ENCODE peak calls at places on chromosomes 13 and 19, in six cellular contexts. O, T, X, H, N and D are unnamed samples.

GRCh38 chr13:24644051-24644450 is 36.2 kb upstream of the ATP12A start:
- DNase-seq in O (no peak), T (no peak), X (no peak), H (no peak), N (no peak), D (peak)

GRCh38 chr19:57016076-57016475 is 103.7 kb upstream of the USP29 start:
- DNase-seq in O (no peak), T (no peak), X (no peak), H (no peak), N (no peak), D (no peak)

GRCh38 chr19:56139847-56140582 is 1.1 kb upstream of the ZNF444 start:
- DNase-seq in O (no peak), T (no peak), X (no peak), H (peak), N (no peak), D (peak)

GRCh38 chr13:34764246-34764645 is 177.8 kb upstream of the NBEA start:
- DNase-seq in O (no peak), T (no peak), X (no peak), H (no peak), N (no peak), D (no peak)

GRCh38 chr19:35123573-35123972 is 8.0 kb downstream of the FXYD3 start:
- DNase-seq in O (no peak), T (peak), X (no peak), H (peak), N (no peak), D (no peak)

GRCh38 chr13:39317284-39317683 is 279.0 kb downstream of the NHLRC3 start:
- DNase-seq in O (no peak), T (peak), X (no peak), H (no peak), N (no peak), D (no peak)

GRCh38 chr19:40305403-40305802 is 20.3 kb upstream of the AKT2 start:
- DNase-seq in O (peak), T (peak), X (peak), H (peak), N (peak), D (peak)

GRCh38 chr13:100382787-100383186 is 205.8 kb downstream of the GGACT start:
- DNase-seq in O (no peak), T (no peak), X (no peak), H (no peak), N (no peak), D (no peak)

GRCh38 chr13:110329258-110329657 is 22.2 kb downstream of the COL4A2 start:
- DNase-seq in O (no peak), T (no peak), X (no peak), H (no peak), N (no peak), D (no peak)

GRCh38 chr13:44305845-44306244 is 67.8 kb upstream of the SERP2 start:
- DNase-seq in O (no peak), T (no peak), X (no peak), H (peak), N (no peak), D (no peak)

GRCh38 chr19:485583-486236 is 10.6 kb upstream of the MADCAM1 start:
- DNase-seq in O (no peak), T (peak), X (no peak), H (peak), N (no peak), D (no peak)

GRCh38 chr19:55099557-55100506 is 17.6 kb downstream of the PPP1R12C start:
- DNase-seq in O (peak), T (no peak), X (no peak), H (no peak), N (peak), D (no peak)

GRCh38 chr19:55041627-55042343 is 3.7 kb upstream of the GP6 start:
- DNase-seq in O (no peak), T (no peak), X (no peak), H (no peak), N (no peak), D (no peak)

GRCh38 chr19:43616954-43617353 is 2.5 kb downstream of the ZNF428 start:
- DNase-seq in O (no peak), T (no peak), X (no peak), H (no peak), N (no peak), D (no peak)

GRCh38 chr19:38211206-38211605 is 12.8 kb downstream of the DPF1 start:
- DNase-seq in O (peak), T (no peak), X (no peak), H (no peak), N (no peak), D (no peak)

GRCh38 chr19:41926028-41926860 is 2.0 kb downstream of the ERFL start:
- DNase-seq in O (no peak), T (no peak), X (no peak), H (no peak), N (no peak), D (no peak)

GRCh38 chr13:51230473-51231105 is 8.4 kb downstream of the FAM124A start:
- DNase-seq in O (no peak), T (peak), X (no peak), H (peak), N (no peak), D (no peak)

GRCh38 chr13:93547886-93548285 is 321.3 kb downstream of the GPC6 start:
- DNase-seq in O (no peak), T (no peak), X (no peak), H (no peak), N (no peak), D (no peak)

GRCh38 chr19:4832776-4833175 is 1.3 kb upstream of the TICAM1 start:
- DNase-seq in O (no peak), T (no peak), X (no peak), H (no peak), N (no peak), D (no peak)

GRCh38 chr13:28471408-28471807 is 23.5 kb downstream of the FLT1 start:
- DNase-seq in O (no peak), T (no peak), X (no peak), H (no peak), N (no peak), D (no peak)

GRCh38 chr19:18435185-18435841 is 2.6 kb downstream of the ISYNA1 start:
- DNase-seq in O (no peak), T (no peak), X (no peak), H (no peak), N (no peak), D (no peak)

GRCh38 chr13:75486146-75486545 is 4.2 kb upstream of the TBC1D4 start:
- DNase-seq in O (no peak), T (no peak), X (peak), H (no peak), N (no peak), D (peak)

GRCh38 chr19:50293263-50294004 is 35.7 kb downstream of the KCNC3 start:
- DNase-seq in O (no peak), T (no peak), X (no peak), H (no peak), N (no peak), D (no peak)
- TF ChIP-seq POLR2A in O (no peak), T (no peak), X (no peak), H (no peak), N (no peak), D (no peak)

DNA sequence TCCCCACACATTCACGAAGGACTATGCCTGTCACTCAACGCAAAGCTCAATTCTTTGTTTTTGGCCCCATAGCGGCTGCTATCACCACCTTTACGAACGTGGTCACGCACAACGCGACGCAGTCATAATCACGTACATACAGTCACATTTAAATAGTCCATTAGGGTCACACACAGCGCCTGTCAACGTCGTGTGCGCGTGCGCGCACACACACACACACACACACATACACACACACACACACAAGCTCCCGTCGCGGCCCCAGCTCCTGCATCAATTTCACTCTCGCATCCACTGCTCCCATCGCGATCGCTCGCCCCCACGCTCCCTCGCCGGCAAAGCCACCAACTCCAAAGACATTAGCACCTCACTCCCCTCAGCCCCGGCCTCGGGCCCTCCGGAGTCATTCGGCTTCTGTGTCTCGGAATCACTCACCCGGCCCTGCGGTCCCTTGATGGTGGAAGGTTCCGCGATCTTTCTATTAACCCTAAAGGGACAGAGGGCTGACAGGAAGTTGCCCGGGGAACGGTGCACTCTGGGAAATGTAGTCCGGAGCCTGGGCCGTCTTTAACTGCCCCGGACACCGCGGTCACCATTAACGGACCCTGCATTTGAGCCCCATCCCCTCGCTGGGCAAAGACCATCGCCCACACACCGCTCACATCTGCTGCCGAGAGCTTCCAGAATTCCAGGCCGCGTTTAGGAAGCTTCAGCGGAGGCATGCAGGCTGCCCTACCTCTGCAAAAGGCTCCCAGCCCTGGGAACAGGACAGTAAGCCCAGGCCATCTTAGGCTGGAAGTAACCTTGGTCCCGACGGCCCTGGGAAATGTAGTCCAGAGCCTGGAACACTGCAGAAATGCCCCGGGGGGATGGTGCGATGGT is at the start of gene ZNF790:
- DNase-seq in O (peak), T (peak), X (peak), H (peak), N (peak), D (peak)
- TF ChIP-seq POLR2A in O (peak), T (no peak), X (peak), H (peak), N (peak), D (peak)

DNA sequence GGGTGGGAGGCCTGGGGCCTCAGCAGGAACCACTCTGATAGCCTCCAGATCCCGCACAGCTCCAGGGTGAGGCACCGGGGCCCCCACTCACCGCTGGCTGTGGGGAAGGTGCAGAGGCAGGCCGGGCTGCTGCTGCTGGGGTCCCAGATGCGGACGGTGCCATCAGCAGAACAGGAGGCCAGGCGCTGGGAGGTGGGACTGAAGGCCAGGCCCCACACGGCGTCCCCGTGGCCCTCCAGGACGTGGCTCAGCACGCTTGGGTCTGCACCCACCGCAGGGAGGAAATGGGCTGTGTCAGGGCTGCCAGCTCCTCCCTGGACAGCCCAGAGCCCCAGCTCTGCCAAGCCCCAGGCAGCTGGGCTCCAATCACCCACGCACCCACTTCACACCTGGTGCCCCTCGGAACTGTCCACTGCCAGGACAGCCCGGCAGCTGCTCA is 6.1 kb upstream of the PRKD2 start:
- DNase-seq in O (no peak), T (no peak), X (no peak), H (no peak), N (no peak), D (no peak)
- TF ChIP-seq POLR2A in O (no peak), T (no peak), X (no peak), H (no peak), N (no peak), D (no peak)

GRCh38 chr19:46118136-46118535 is 6.4 kb downstream of the IGFL3 start:
- DNase-seq in O (no peak), T (no peak), X (no peak), H (no peak), N (no peak), D (no peak)
- TF ChIP-seq POLR2A in O (no peak), T (no peak), X (no peak), H (no peak), N (no peak), D (no peak)

GRCh38 chr13:77811981-77812380 is 106.7 kb downstream of the EDNRB start:
- DNase-seq in O (no peak), T (no peak), X (no peak), H (no peak), N (no peak), D (no peak)

GRCh38 chr13:77810891-77811290 is 107.7 kb downstream of the EDNRB start:
- DNase-seq in O (no peak), T (no peak), X (no peak), H (no peak), N (no peak), D (no peak)

GRCh38 chr13:77815330-77815729 is 103.3 kb downstream of the EDNRB start:
- DNase-seq in O (no peak), T (no peak), X (no peak), H (no peak), N (no peak), D (no peak)

GRCh38 chr13:77810430-77810829 is 108.2 kb downstream of the EDNRB start:
- DNase-seq in O (no peak), T (no peak), X (peak), H (no peak), N (no peak), D (peak)
- TF ChIP-seq POLR2A in O (no peak), T (no peak), X (no peak), H (no peak), N (no peak), D (no peak)

GRCh38 chr19:21082011-21082975 is at the start of gene ZNF714:
- DNase-seq in O (peak), T (peak), X (peak), H (peak), N (peak), D (peak)
- TF ChIP-seq POLR2A in O (peak), T (no peak), X (peak), H (peak), N (peak), D (peak)

GRCh38 chr13:95556981-95557380 is 4.5 kb downstream of the CLDN10 start:
- DNase-seq in O (no peak), T (no peak), X (no peak), H (no peak), N (no peak), D (no peak)

GRCh38 chr13:95560387-95560786 is 7.9 kb downstream of the CLDN10 start:
- DNase-seq in O (no peak), T (no peak), X (no peak), H (no peak), N (no peak), D (no peak)

GRCh38 chr13:95553614-95554385 is 1.3 kb downstream of the CLDN10 start:
- DNase-seq in O (peak), T (no peak), X (no peak), H (peak), N (no peak), D (no peak)

GRCh38 chr13:95564091-95564490 is 11.6 kb downstream of the CLDN10 start:
- DNase-seq in O (no peak), T (no peak), X (peak), H (no peak), N (no peak), D (no peak)

DNA sequence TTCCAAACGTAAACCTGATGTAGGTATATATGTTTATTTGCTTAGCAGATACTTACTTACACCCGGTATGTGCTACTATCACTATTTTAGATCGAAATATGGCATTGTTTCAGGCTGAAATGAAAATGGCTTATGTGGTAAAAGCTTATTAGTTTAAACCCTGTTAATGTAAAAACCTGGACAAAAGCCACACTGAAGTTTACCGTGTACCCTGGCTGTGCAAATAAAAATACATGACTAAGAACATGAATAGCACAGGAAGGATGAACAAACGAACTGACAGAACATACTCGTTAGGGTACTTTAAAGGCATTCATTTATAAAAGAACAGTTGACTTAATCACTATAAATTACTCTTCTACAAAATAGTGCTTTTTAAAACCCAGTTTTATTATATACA is 6.6 kb downstream of the CLDN10 start:
- DNase-seq in O (no peak), T (no peak), X (no peak), H (no peak), N (no peak), D (no peak)
- TF ChIP-seq POLR2A in O (no peak), T (no peak), X (no peak), H (no peak), N (no peak), D (no peak)